ENCODE peak calls at places on chromosomes 5 and 9, in four cellular contexts. One of them, this sample, is unnamed. For H3K4me1, the result is how much of the 10 kb centered on the place peaks cover.

GRCh38 chr9:84919498-84919897 is 250.0 kb downstream of the NTRK2 start:
- DNase-seq in PC-9: no peak
- DNase-seq in gastrocnemius medialis: no peak
- DNase-seq in MM.1S: no peak
- DNase-seq in this sample: no peak

GRCh38 chr9:89740722-89741121 is 135.9 kb downstream of the GADD45G start:
- DNase-seq in PC-9: no peak
- DNase-seq in gastrocnemius medialis: no peak
- DNase-seq in MM.1S: peak
- DNase-seq in this sample: no peak

GRCh38 chr5:56734066-56734766 is 81.1 kb upstream of the MAP3K1 start:
- DNase-seq in PC-9: peak
- DNase-seq in gastrocnemius medialis: no peak
- DNase-seq in MM.1S: no peak
- DNase-seq in this sample: no peak

GRCh38 chr9:5876711-5877110 is 14.0 kb upstream of the MLANA start:
- DNase-seq in PC-9: no peak
- DNase-seq in gastrocnemius medialis: no peak
- DNase-seq in MM.1S: no peak
- DNase-seq in this sample: no peak

GRCh38 chr9:84669293-84670105 is at the start of gene NTRK2:
- DNase-seq in PC-9: no peak
- DNase-seq in gastrocnemius medialis: no peak
- DNase-seq in MM.1S: peak
- DNase-seq in this sample: no peak

GRCh38 chr9:14752871-14753270 is 30.3 kb upstream of the CER1 start:
- DNase-seq in PC-9: no peak
- DNase-seq in gastrocnemius medialis: no peak
- DNase-seq in MM.1S: peak
- DNase-seq in this sample: no peak

GRCh38 chr9:6007770-6008168 is 7.7 kb downstream of the RANBP6 start:
- DNase-seq in PC-9: no peak
- DNase-seq in gastrocnemius medialis: peak
- DNase-seq in MM.1S: peak
- DNase-seq in this sample: peak

GRCh38 chr5:151903243-151903653 is 21.4 kb downstream of the GLRA1 start:
- DNase-seq in PC-9: no peak
- DNase-seq in gastrocnemius medialis: no peak
- DNase-seq in MM.1S: no peak
- DNase-seq in this sample: no peak

GRCh38 chr5:126192226-126192625 is 231.0 kb upstream of the GRAMD2B start:
- DNase-seq in PC-9: no peak
- DNase-seq in gastrocnemius medialis: no peak
- DNase-seq in MM.1S: no peak
- DNase-seq in this sample: no peak

GRCh38 chr9:109816490-109816889 is 36.5 kb downstream of the PALM2AKAP2 start:
- DNase-seq in PC-9: peak
- DNase-seq in gastrocnemius medialis: peak
- DNase-seq in MM.1S: no peak
- DNase-seq in this sample: peak

GRCh38 chr9:73011346-73011745 is 58.5 kb upstream of the ALDH1A1 start:
- DNase-seq in PC-9: no peak
- DNase-seq in gastrocnemius medialis: no peak
- DNase-seq in MM.1S: no peak
- DNase-seq in this sample: no peak

GRCh38 chr9:124480621-124480981 is 26.6 kb downstream of the NR5A1 start:
- DNase-seq in PC-9: no peak
- DNase-seq in gastrocnemius medialis: no peak
- DNase-seq in MM.1S: peak
- DNase-seq in this sample: no peak

GRCh38 chr5:93305984-93306383 is 275.0 kb downstream of the NR2F1-AS1 start:
- DNase-seq in PC-9: no peak
- DNase-seq in gastrocnemius medialis: no peak
- DNase-seq in MM.1S: no peak
- DNase-seq in this sample: no peak

GRCh38 chr5:143376911-143377838 is 26.3 kb downstream of the NR3C1 start:
- DNase-seq in PC-9: peak
- DNase-seq in gastrocnemius medialis: peak
- DNase-seq in MM.1S: no peak
- DNase-seq in this sample: no peak
- H3K4me1 ChIP-seq in PC-9: under half
- H3K4me1 ChIP-seq in gastrocnemius medialis: half or more
- H3K4me1 ChIP-seq in MM.1S: under half
- H3K4me1 ChIP-seq in this sample: under half

GRCh38 chr9:132348676-132349075 is 6.1 kb downstream of the SETX start:
- DNase-seq in PC-9: no peak
- DNase-seq in gastrocnemius medialis: no peak
- DNase-seq in MM.1S: no peak
- DNase-seq in this sample: no peak

GRCh38 chr9:132346177-132346576 is 8.6 kb downstream of the SETX start:
- DNase-seq in PC-9: no peak
- DNase-seq in gastrocnemius medialis: no peak
- DNase-seq in MM.1S: no peak
- DNase-seq in this sample: no peak

GRCh38 chr9:132354645-132355355 is at the start of gene SETX:
- DNase-seq in PC-9: peak
- DNase-seq in gastrocnemius medialis: peak
- DNase-seq in MM.1S: peak
- DNase-seq in this sample: peak

GRCh38 chr9:132351404-132352050 is 3.3 kb downstream of the SETX start:
- DNase-seq in PC-9: no peak
- DNase-seq in gastrocnemius medialis: no peak
- DNase-seq in MM.1S: no peak
- DNase-seq in this sample: no peak

DNA sequence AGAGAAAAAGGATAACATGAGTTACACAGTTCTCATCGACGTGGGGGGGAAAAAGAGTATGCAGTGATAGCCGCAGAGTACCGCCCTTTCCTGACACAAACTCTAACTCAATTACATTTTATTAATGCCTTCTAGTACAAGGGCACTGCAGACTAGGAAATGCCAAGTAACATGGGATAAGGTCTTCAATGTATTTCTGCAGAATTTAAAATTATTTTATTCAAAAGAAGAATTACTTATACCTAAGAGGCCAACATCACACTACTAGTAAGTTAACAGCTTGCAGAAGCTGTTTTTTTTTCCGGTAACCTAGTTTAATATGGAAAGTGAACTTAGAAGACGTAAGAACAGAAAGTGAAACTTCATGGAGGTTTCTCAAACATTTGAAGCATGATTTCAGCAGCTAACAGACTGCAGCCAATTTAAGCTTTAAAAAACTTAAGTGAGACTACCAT is 3.9 kb downstream of the SETX start:
- DNase-seq in PC-9: no peak
- DNase-seq in gastrocnemius medialis: no peak
- DNase-seq in MM.1S: peak
- DNase-seq in this sample: no peak
- TF ChIP-seq CTCF in PC-9: no peak
- TF ChIP-seq CTCF in gastrocnemius medialis: no peak
- TF ChIP-seq CTCF in MM.1S: no peak
- TF ChIP-seq CTCF in this sample: no peak

GRCh38 chr5:159206368-159206767 is 3.0 kb downstream of the RNF145 start:
- DNase-seq in PC-9: no peak
- DNase-seq in gastrocnemius medialis: no peak
- DNase-seq in MM.1S: no peak
- DNase-seq in this sample: no peak

GRCh38 chr5:159207222-159207615 is 2.1 kb downstream of the RNF145 start:
- DNase-seq in PC-9: no peak
- DNase-seq in gastrocnemius medialis: no peak
- DNase-seq in MM.1S: no peak
- DNase-seq in this sample: no peak

GRCh38 chr5:159207616-159208507 is 1.5 kb downstream of the RNF145 start:
- DNase-seq in PC-9: peak
- DNase-seq in gastrocnemius medialis: peak
- DNase-seq in MM.1S: peak
- DNase-seq in this sample: peak

GRCh38 chr5:159208508-159209437 is 580 bp downstream of the RNF145 start:
- DNase-seq in PC-9: no peak
- DNase-seq in gastrocnemius medialis: peak
- DNase-seq in MM.1S: no peak
- DNase-seq in this sample: no peak

DNA sequence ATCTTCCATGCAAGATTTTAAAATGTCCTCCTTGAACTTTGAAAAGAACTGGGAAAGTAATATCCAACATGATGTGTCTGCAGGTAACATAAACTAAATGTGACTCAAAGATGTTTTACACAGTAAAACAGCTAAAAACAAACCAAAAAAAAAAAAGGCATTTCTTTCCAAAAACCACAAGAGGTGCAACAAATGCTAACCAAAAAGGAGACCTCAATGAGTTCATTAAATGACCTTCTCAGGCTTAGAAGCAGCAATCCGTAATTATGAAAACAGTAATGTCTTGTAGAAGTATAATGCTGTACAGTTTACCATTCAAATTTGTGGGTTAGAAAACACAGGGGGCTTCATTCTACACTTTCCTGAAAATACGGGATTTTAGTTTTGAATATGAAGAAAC is 2.5 kb downstream of the RNF145 start:
- DNase-seq in PC-9: no peak
- DNase-seq in gastrocnemius medialis: no peak
- DNase-seq in MM.1S: no peak
- DNase-seq in this sample: no peak
- H3K4me1 ChIP-seq in PC-9: under half
- H3K4me1 ChIP-seq in gastrocnemius medialis: under half
- H3K4me1 ChIP-seq in MM.1S: under half
- H3K4me1 ChIP-seq in this sample: under half

GRCh38 chr5:138653502-138653901 is 78.3 kb upstream of the HSPA9 start:
- DNase-seq in PC-9: peak
- DNase-seq in gastrocnemius medialis: no peak
- DNase-seq in MM.1S: peak
- DNase-seq in this sample: no peak
- TF ChIP-seq CTCF in PC-9: peak
- TF ChIP-seq CTCF in gastrocnemius medialis: no peak
- TF ChIP-seq CTCF in MM.1S: peak
- TF ChIP-seq CTCF in this sample: no peak

GRCh38 chr5:36300927-36301540 is 668 bp downstream of the RANBP3L start:
- DNase-seq in PC-9: no peak
- DNase-seq in gastrocnemius medialis: no peak
- DNase-seq in MM.1S: peak
- DNase-seq in this sample: no peak

GRCh38 chr5:36301858-36302603 is at the start of gene RANBP3L:
- DNase-seq in PC-9: no peak
- DNase-seq in gastrocnemius medialis: no peak
- DNase-seq in MM.1S: peak
- DNase-seq in this sample: no peak

GRCh38 chr5:36297653-36298052 is 4.0 kb downstream of the RANBP3L start:
- DNase-seq in PC-9: no peak
- DNase-seq in gastrocnemius medialis: no peak
- DNase-seq in MM.1S: no peak
- DNase-seq in this sample: no peak

GRCh38 chr5:36300181-36300926 is 1.3 kb downstream of the RANBP3L start:
- DNase-seq in PC-9: no peak
- DNase-seq in gastrocnemius medialis: no peak
- DNase-seq in MM.1S: no peak
- DNase-seq in this sample: no peak

DNA sequence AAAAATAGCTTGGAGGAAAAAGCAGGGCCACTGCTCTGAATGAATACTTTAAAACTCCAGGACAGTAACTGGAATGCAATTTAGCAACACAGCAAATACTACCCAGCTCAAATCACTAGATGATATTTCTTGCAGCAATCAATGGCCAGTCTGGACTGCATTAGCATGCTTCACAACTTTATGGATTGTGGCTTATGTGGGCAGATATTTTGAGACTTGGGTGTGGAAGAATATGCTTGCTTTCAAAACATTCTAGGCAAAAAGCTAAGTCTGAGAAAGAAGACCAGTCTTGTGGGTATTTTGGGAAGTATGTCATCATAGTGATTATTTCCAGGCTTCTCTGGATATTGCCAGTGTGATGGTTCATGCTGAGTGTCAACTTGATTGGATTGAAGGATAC is 3.2 kb downstream of the RANBP3L start:
- DNase-seq in PC-9: no peak
- DNase-seq in gastrocnemius medialis: no peak
- DNase-seq in MM.1S: no peak
- DNase-seq in this sample: no peak
- H3K4me1 ChIP-seq in PC-9: under half
- H3K4me1 ChIP-seq in gastrocnemius medialis: under half
- H3K4me1 ChIP-seq in MM.1S: under half
- H3K4me1 ChIP-seq in this sample: under half

DNA sequence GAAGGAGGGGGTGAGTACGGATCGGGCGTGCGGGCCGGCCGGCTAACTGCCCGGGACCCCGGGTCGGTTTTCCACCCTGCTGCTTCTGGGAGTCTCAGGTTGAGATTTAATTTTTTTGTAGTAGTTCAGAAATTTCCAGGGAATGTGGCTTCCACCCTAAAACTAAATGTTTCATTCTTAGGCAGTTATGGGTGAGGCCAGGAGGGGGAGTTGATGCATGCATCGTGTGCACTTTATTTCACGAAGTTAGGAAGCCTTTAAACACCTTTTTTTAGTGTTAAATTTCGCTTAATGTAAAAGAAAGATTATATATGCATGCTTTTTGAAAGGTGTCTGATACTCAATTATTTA is 914 bp downstream of the CDK9 start:
- DNase-seq in PC-9: no peak
- DNase-seq in gastrocnemius medialis: no peak
- DNase-seq in MM.1S: no peak
- DNase-seq in this sample: no peak
- TF ChIP-seq CTCF in PC-9: peak
- TF ChIP-seq CTCF in gastrocnemius medialis: no peak
- TF ChIP-seq CTCF in MM.1S: peak
- TF ChIP-seq CTCF in this sample: no peak